ENCODE peak calls at places on chromosomes 16 and 17, in eight cellular contexts. One of them, this sample, is unnamed. For H3K27me3, the result is how much of the 10 kb centered on the place peaks cover.

GRCh38 chr17:39094607-39095308 is 56.7 kb downstream of the PLXDC1 start:
- DNase-seq in AG04450: no peak
- DNase-seq in effector memory CD4-positive, alpha-beta T cell: no peak
- DNase-seq in tibial artery: no peak
- DNase-seq in stomach: no peak
- DNase-seq in GM23338: no peak
- DNase-seq in GM23248: no peak
- DNase-seq in heart right ventricle: no peak
- DNase-seq in this sample: no peak

GRCh38 chr16:1940273-1941161 is 2.5 kb downstream of the MSRB1 start:
- DNase-seq in tibial artery: no peak
- DNase-seq in AG04450: no peak
- DNase-seq in stomach: no peak
- DNase-seq in GM23248: no peak
- DNase-seq in effector memory CD4-positive, alpha-beta T cell: no peak
- DNase-seq in GM23338: no peak
- DNase-seq in heart right ventricle: no peak
- DNase-seq in this sample: no peak

GRCh38 chr17:17900615-17901520 is 64.1 kb upstream of the SREBF1 start:
- DNase-seq in AG04450: peak
- DNase-seq in GM23248: peak
- DNase-seq in tibial artery: peak
- DNase-seq in effector memory CD4-positive, alpha-beta T cell: no peak
- DNase-seq in stomach: peak
- DNase-seq in heart right ventricle: peak
- DNase-seq in GM23338: no peak
- DNase-seq in this sample: peak

GRCh38 chr16:84720180-84720579 is 20.4 kb downstream of the USP10 start:
- DNase-seq in heart right ventricle: no peak
- DNase-seq in AG04450: no peak
- DNase-seq in effector memory CD4-positive, alpha-beta T cell: no peak
- DNase-seq in tibial artery: no peak
- DNase-seq in GM23248: peak
- DNase-seq in stomach: no peak
- DNase-seq in GM23338: no peak
- DNase-seq in this sample: no peak

GRCh38 chr17:36920032-36921000 is 17.0 kb upstream of the LHX1 start:
- DNase-seq in stomach: no peak
- DNase-seq in tibial artery: no peak
- DNase-seq in GM23338: no peak
- DNase-seq in effector memory CD4-positive, alpha-beta T cell: no peak
- DNase-seq in AG04450: no peak
- DNase-seq in heart right ventricle: no peak
- DNase-seq in GM23248: no peak
- DNase-seq in this sample: no peak

GRCh38 chr16:54342966-54343365 is 56.4 kb upstream of the IRX3 start:
- DNase-seq in effector memory CD4-positive, alpha-beta T cell: no peak
- DNase-seq in GM23248: peak
- DNase-seq in AG04450: no peak
- DNase-seq in stomach: no peak
- DNase-seq in tibial artery: no peak
- DNase-seq in GM23338: no peak
- DNase-seq in heart right ventricle: no peak
- DNase-seq in this sample: no peak

GRCh38 chr17:33572615-33573014 is 279.5 kb upstream of the ASIC2 start:
- DNase-seq in GM23248: peak
- DNase-seq in stomach: no peak
- DNase-seq in AG04450: no peak
- DNase-seq in heart right ventricle: no peak
- DNase-seq in effector memory CD4-positive, alpha-beta T cell: no peak
- DNase-seq in GM23338: no peak
- DNase-seq in tibial artery: no peak
- DNase-seq in this sample: no peak

GRCh38 chr17:12599185-12599920 is 66.3 kb upstream of the MYOCD start:
- DNase-seq in AG04450: peak
- DNase-seq in GM23338: no peak
- DNase-seq in tibial artery: no peak
- DNase-seq in stomach: no peak
- DNase-seq in effector memory CD4-positive, alpha-beta T cell: no peak
- DNase-seq in heart right ventricle: no peak
- DNase-seq in GM23248: no peak
- DNase-seq in this sample: no peak

GRCh38 chr17:83150369-83151055 is 71.1 kb downstream of the METRNL start:
- DNase-seq in GM23338: no peak
- DNase-seq in heart right ventricle: no peak
- DNase-seq in tibial artery: peak
- DNase-seq in GM23248: no peak
- DNase-seq in stomach: no peak
- DNase-seq in AG04450: no peak
- DNase-seq in effector memory CD4-positive, alpha-beta T cell: no peak
- DNase-seq in this sample: peak

GRCh38 chr17:55783684-55784245 is 32.9 kb downstream of the PCTP start:
- DNase-seq in heart right ventricle: peak
- DNase-seq in GM23338: no peak
- DNase-seq in AG04450: no peak
- DNase-seq in tibial artery: peak
- DNase-seq in stomach: peak
- DNase-seq in GM23248: peak
- DNase-seq in effector memory CD4-positive, alpha-beta T cell: no peak
- DNase-seq in this sample: peak

GRCh38 chr16:8776193-8776592 is 21.2 kb downstream of the TMEM186 start:
- DNase-seq in effector memory CD4-positive, alpha-beta T cell: no peak
- DNase-seq in GM23338: peak
- DNase-seq in stomach: no peak
- DNase-seq in tibial artery: no peak
- DNase-seq in heart right ventricle: no peak
- DNase-seq in GM23248: no peak
- DNase-seq in AG04450: no peak
- DNase-seq in this sample: no peak

GRCh38 chr16:22762486-22762885 is 51.5 kb upstream of the HS3ST2 start:
- DNase-seq in effector memory CD4-positive, alpha-beta T cell: no peak
- DNase-seq in stomach: no peak
- DNase-seq in heart right ventricle: no peak
- DNase-seq in GM23338: no peak
- DNase-seq in GM23248: no peak
- DNase-seq in AG04450: no peak
- DNase-seq in tibial artery: no peak
- DNase-seq in this sample: no peak

GRCh38 chr16:22764662-22765302 is 49.2 kb upstream of the HS3ST2 start:
- DNase-seq in stomach: no peak
- DNase-seq in heart right ventricle: no peak
- DNase-seq in AG04450: no peak
- DNase-seq in GM23248: no peak
- DNase-seq in effector memory CD4-positive, alpha-beta T cell: no peak
- DNase-seq in GM23338: no peak
- DNase-seq in tibial artery: no peak
- DNase-seq in this sample: no peak

DNA sequence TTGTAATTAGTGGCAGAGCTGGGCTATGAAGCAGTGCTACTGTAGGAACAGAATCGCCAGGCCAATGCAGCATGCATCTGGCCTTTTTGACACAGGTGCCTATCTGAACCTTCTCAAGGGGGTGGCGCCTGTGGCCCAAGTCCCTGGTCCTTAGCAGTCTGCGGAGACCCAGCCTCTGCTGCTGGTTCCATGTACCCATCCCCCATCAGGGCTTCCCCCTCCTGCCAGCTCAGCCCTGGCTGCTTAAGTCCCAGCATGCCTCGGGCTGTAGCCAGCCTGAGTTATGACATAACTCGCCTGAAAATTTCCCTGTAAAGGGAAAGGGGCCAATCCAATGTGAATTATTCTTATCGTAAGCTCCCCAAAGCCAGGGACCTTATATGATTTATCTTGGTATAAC is 50.3 kb upstream of the HS3ST2 start:
- DNase-seq in AG04450: no peak
- DNase-seq in tibial artery: no peak
- DNase-seq in heart right ventricle: no peak
- DNase-seq in effector memory CD4-positive, alpha-beta T cell: no peak
- DNase-seq in GM23338: no peak
- DNase-seq in stomach: no peak
- DNase-seq in GM23248: no peak
- DNase-seq in this sample: peak
- H3K27ac ChIP-seq in AG04450: no peak
- H3K27ac ChIP-seq in tibial artery: peak
- H3K27ac ChIP-seq in heart right ventricle: no peak
- H3K27ac ChIP-seq in effector memory CD4-positive, alpha-beta T cell: no peak
- H3K27ac ChIP-seq in GM23338: no peak
- H3K27ac ChIP-seq in stomach: no peak
- H3K27ac ChIP-seq in GM23248: no peak
- H3K27ac ChIP-seq in this sample: no peak

DNA sequence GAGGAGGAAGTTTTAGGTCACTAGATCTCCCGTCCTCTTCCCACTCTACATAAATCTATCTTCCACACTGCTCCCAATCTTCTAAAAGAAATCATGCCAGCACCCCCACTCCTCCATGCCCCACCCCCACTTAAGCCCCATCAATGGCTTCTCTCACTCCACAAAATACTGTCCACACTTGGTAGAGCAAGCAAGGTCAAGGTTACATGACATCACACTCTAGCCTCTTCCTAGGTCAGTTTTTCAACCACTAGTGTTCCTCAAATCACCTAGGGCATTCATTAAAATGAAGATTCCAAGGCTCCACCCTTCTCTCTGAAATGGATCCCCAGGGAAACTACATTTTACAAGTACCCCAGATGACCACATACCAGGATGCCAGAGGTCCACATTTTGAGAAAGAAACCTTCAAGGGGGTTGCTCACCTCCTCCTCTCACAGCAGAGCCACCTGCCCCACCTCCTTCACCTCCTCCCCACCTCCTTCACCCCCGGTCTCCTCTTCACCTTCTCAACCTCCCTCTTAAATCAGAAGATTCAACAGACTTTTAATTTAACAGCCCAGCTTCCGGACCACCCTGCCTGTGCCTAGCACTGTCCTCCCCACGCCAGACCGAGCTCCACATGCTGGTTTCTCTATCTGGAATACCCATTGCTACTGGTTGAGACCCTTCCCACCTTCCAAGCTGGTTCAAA is 3.2 kb downstream of the AMFR start:
- DNase-seq in GM23248: no peak
- DNase-seq in GM23338: no peak
- DNase-seq in heart right ventricle: no peak
- DNase-seq in tibial artery: no peak
- DNase-seq in effector memory CD4-positive, alpha-beta T cell: no peak
- DNase-seq in stomach: no peak
- DNase-seq in AG04450: no peak
- DNase-seq in this sample: no peak
- H3K4me3 ChIP-seq in GM23248: no peak
- H3K4me3 ChIP-seq in GM23338: no peak
- H3K4me3 ChIP-seq in heart right ventricle: no peak
- H3K4me3 ChIP-seq in tibial artery: no peak
- H3K4me3 ChIP-seq in effector memory CD4-positive, alpha-beta T cell: no peak
- H3K4me3 ChIP-seq in stomach: no peak
- H3K4me3 ChIP-seq in AG04450: no peak
- H3K4me3 ChIP-seq in this sample: no peak

GRCh38 chr17:40351185-40352043 is 13.1 kb downstream of the GJD3 start:
- DNase-seq in stomach: no peak
- DNase-seq in GM23338: no peak
- DNase-seq in GM23248: no peak
- DNase-seq in heart right ventricle: no peak
- DNase-seq in AG04450: no peak
- DNase-seq in tibial artery: no peak
- DNase-seq in effector memory CD4-positive, alpha-beta T cell: no peak
- DNase-seq in this sample: no peak

GRCh38 chr17:40354191-40355122 is 10.1 kb downstream of the GJD3 start:
- DNase-seq in effector memory CD4-positive, alpha-beta T cell: no peak
- DNase-seq in GM23338: no peak
- DNase-seq in AG04450: no peak
- DNase-seq in GM23248: no peak
- DNase-seq in stomach: no peak
- DNase-seq in tibial artery: no peak
- DNase-seq in heart right ventricle: no peak
- DNase-seq in this sample: peak

GRCh38 chr17:40352779-40353394 is 11.7 kb downstream of the GJD3 start:
- DNase-seq in AG04450: no peak
- DNase-seq in stomach: no peak
- DNase-seq in heart right ventricle: no peak
- DNase-seq in GM23338: no peak
- DNase-seq in tibial artery: peak
- DNase-seq in GM23248: no peak
- DNase-seq in effector memory CD4-positive, alpha-beta T cell: no peak
- DNase-seq in this sample: no peak

GRCh38 chr17:40350410-40351184 is 13.9 kb downstream of the GJD3 start:
- DNase-seq in effector memory CD4-positive, alpha-beta T cell: no peak
- DNase-seq in AG04450: no peak
- DNase-seq in GM23248: no peak
- DNase-seq in GM23338: peak
- DNase-seq in heart right ventricle: no peak
- DNase-seq in stomach: no peak
- DNase-seq in tibial artery: no peak
- DNase-seq in this sample: no peak

DNA sequence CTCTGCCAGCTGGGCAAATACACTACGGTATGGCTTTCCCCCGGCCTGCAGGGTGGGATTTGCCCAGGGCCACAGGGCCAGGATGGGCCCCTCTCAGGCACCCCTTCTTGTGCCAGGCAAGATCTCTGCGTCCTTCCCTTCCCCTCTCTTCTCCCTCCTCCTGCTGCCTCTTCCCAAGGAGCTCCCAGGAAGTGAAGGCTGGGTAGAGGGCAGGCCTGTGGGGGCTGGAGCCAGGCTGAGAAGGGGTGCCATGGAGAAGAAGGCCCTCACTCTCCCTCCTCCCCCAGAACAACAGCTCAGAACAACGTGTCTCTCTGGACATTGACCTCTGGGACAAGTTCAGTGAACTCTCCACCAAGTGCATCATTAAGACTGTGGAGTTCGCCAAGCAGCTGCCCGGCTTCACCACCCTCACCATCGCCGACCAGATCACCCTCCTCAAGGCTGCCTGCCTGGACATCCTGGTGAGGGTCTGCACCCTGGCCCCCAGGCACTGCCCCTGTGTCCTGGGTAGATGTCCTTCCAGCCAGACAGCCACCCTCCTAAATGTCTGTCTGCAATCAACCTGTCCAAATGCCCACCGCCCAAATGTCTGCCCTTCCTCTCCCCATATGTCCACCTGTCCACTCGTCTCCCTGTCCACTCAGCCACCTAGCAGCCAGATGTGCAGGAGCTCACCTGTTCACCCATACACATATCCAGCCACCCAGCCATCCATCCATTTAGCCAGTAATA is 12.3 kb downstream of the GJD3 start:
- DNase-seq in tibial artery: peak
- DNase-seq in stomach: no peak
- DNase-seq in GM23248: no peak
- DNase-seq in GM23338: no peak
- DNase-seq in heart right ventricle: no peak
- DNase-seq in AG04450: no peak
- DNase-seq in effector memory CD4-positive, alpha-beta T cell: no peak
- DNase-seq in this sample: no peak
- H3K27me3 ChIP-seq in tibial artery: under half
- H3K27me3 ChIP-seq in stomach: under half
- H3K27me3 ChIP-seq in GM23248: under half
- H3K27me3 ChIP-seq in GM23338: under half
- H3K27me3 ChIP-seq in heart right ventricle: under half
- H3K27me3 ChIP-seq in AG04450: under half
- H3K27me3 ChIP-seq in effector memory CD4-positive, alpha-beta T cell: under half
- H3K27me3 ChIP-seq in this sample: under half

DNA sequence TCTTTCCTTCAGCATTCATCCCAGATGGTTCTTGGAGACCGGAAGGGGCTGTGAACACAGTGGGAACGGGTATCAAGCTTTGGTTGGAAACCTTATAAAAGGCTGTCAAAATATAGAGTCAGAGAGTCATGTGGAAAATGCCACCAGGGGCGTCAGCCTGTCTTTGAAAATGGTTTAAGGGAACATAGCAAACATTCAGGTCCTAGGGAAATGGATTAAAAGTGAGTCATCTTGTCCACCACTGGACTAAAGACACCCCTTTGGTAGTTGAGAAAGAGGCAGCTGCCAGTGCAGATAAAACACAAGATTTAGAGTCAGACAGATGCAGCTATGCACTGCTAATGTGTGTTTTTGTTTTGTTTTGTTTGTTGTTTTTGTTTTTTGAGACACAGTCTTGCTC is 47.8 kb upstream of the BCO1 start:
- DNase-seq in tibial artery: no peak
- DNase-seq in stomach: no peak
- DNase-seq in AG04450: peak
- DNase-seq in GM23248: peak
- DNase-seq in GM23338: no peak
- DNase-seq in heart right ventricle: no peak
- DNase-seq in effector memory CD4-positive, alpha-beta T cell: no peak
- DNase-seq in this sample: no peak
- H3K27ac ChIP-seq in tibial artery: no peak
- H3K27ac ChIP-seq in stomach: no peak
- H3K27ac ChIP-seq in AG04450: no peak
- H3K27ac ChIP-seq in GM23248: no peak
- H3K27ac ChIP-seq in GM23338: no peak
- H3K27ac ChIP-seq in heart right ventricle: no peak
- H3K27ac ChIP-seq in effector memory CD4-positive, alpha-beta T cell: no peak
- H3K27ac ChIP-seq in this sample: no peak